ENCODE peak calls at places on chromosome 6, in six cellular contexts. T is LoVo; E is dermis microvascular lymphatic vessel endothelial cell; J is fibroblast of mammary gland; V is effector CD8-positive, alpha-beta T cell; M is NCI-H2081 treated with DMSO at 0.1 percent for 48 hours. N is an unnamed sample.

GRCh38 chr6:132062626-132063025 is 111.5 kb upstream of the CCN2 start:
- DNase-seq in T (no peak), E (peak), J (no peak), V (no peak), M (no peak), N (no peak)

GRCh38 chr6:167410510-167410909 is 85.6 kb downstream of the TTLL2 start:
- DNase-seq in T (no peak), E (no peak), J (no peak), V (no peak), M (no peak), N (no peak)

GRCh38 chr6:2783188-2783957 is 18.2 kb downstream of the WRNIP1 start:
- DNase-seq in T (peak), E (peak), J (no peak), V (no peak), M (no peak), N (no peak)

GRCh38 chr6:3355358-3356055 is 96.8 kb downstream of the PSMG4 start:
- DNase-seq in T (no peak), E (peak), J (no peak), V (peak), M (no peak), N (peak)

GRCh38 chr6:136717297-136717990 is 74.8 kb downstream of the MAP3K5 start:
- DNase-seq in T (no peak), E (peak), J (no peak), V (no peak), M (no peak), N (no peak)

GRCh38 chr6:124199226-124199625 is 395.6 kb downstream of the NKAIN2 start:
- DNase-seq in T (no peak), E (no peak), J (no peak), V (no peak), M (no peak), N (no peak)

GRCh38 chr6:91669154-91669903 is 1082.5 kb upstream of the MAP3K7 start:
- DNase-seq in T (no peak), E (no peak), J (no peak), V (no peak), M (peak), N (no peak)

GRCh38 chr6:43274916-43275597 is 23.0 kb upstream of the SLC22A7 start:
- DNase-seq in T (peak), E (no peak), J (no peak), V (peak), M (no peak), N (no peak)

GRCh38 chr6:131795366-131795765 is 12.5 kb upstream of the ENPP1 start:
- DNase-seq in T (no peak), E (no peak), J (no peak), V (no peak), M (no peak), N (no peak)

GRCh38 chr6:32858194-32858593 is 4.2 kb downstream of the PSMB9 start:
- DNase-seq in T (no peak), E (no peak), J (no peak), V (no peak), M (no peak), N (no peak)

GRCh38 chr6:71496018-71496800 is 207.6 kb downstream of the OGFRL1 start:
- DNase-seq in T (no peak), E (peak), J (no peak), V (no peak), M (no peak), N (no peak)

GRCh38 chr6:36969240-36969691 is 14.7 kb downstream of the PI16 start:
- DNase-seq in T (no peak), E (no peak), J (no peak), V (no peak), M (no peak), N (no peak)

GRCh38 chr6:66897576-66897975 is 1190.5 kb upstream of the EYS start:
- DNase-seq in T (no peak), E (no peak), J (peak), V (no peak), M (no peak), N (no peak)

N was measured in left cardiac atrium.